ENCODE peak calls at places on chromosome 15, in eight cellular contexts. Z, X, F, O, L, K, N and S are unnamed samples.

GRCh38 chr15:89068325-89068784 is 19.9 kb upstream of the ABHD2 start:
- DNase-seq in Z (peak), X (no peak), F (no peak), O (peak), L (peak), K (peak), N (peak), S (no peak)

GRCh38 chr15:73493936-73494335 is 51.0 kb downstream of the REC114 start:
- DNase-seq in Z (no peak), X (no peak), F (no peak), O (no peak), L (no peak), K (no peak), N (no peak), S (no peak)

GRCh38 chr15:65344214-65344908 is 33.4 kb downstream of the IGDCC3 start:
- DNase-seq in Z (no peak), X (no peak), F (no peak), O (no peak), L (no peak), K (no peak), N (no peak), S (no peak)

GRCh38 chr15:76071816-76072215 is 12.0 kb downstream of the TMEM266 start:
- DNase-seq in Z (no peak), X (no peak), F (no peak), O (no peak), L (no peak), K (no peak), N (no peak), S (no peak)

GRCh38 chr15:74175271-74176191 is 2.0 kb downstream of the ISLR start:
- DNase-seq in Z (no peak), X (no peak), F (no peak), O (no peak), L (no peak), K (no peak), N (no peak), S (no peak)

GRCh38 chr15:75718326-75718725 is 5.7 kb upstream of the CSPG4 start:
- DNase-seq in Z (no peak), X (no peak), F (no peak), O (peak), L (no peak), K (peak), N (no peak), S (no peak)

GRCh38 chr15:77525907-77526581 is 105.4 kb downstream of the HMG20A start:
- DNase-seq in Z (peak), X (no peak), F (no peak), O (no peak), L (no peak), K (no peak), N (no peak), S (no peak)

GRCh38 chr15:35994861-35995260 is 448.9 kb upstream of the DPH6 start:
- DNase-seq in Z (no peak), X (no peak), F (no peak), O (no peak), L (no peak), K (no peak), N (no peak), S (no peak)

GRCh38 chr15:62390793-62391543 is 225.9 kb upstream of the C2CD4B start:
- DNase-seq in Z (peak), X (peak), F (peak), O (no peak), L (no peak), K (peak), N (no peak), S (no peak)

GRCh38 chr15:67462802-67463201 is 58.1 kb upstream of the C15orf61 start:
- DNase-seq in Z (no peak), X (no peak), F (no peak), O (no peak), L (no peak), K (no peak), N (no peak), S (no peak)

GRCh38 chr15:47796339-47796738 is 79.0 kb downstream of the SEMA6D start:
- DNase-seq in Z (no peak), X (no peak), F (no peak), O (no peak), L (no peak), K (no peak), N (no peak), S (no peak)

GRCh38 chr15:67433495-67434099 is 87.3 kb upstream of the C15orf61 start:
- DNase-seq in Z (no peak), X (no peak), F (no peak), O (peak), L (no peak), K (peak), N (peak), S (peak)

GRCh38 chr15:70835415-70835814 is 18.5 kb downstream of the LARP6 start:
- DNase-seq in Z (no peak), X (no peak), F (no peak), O (no peak), L (no peak), K (no peak), N (no peak), S (no peak)

GRCh38 chr15:50854594-50855490 is 53.6 kb upstream of the AP4E1 start:
- DNase-seq in Z (no peak), X (no peak), F (no peak), O (no peak), L (no peak), K (no peak), N (peak), S (peak)

GRCh38 chr15:37764733-37765191 is 169.7 kb upstream of the TMCO5A start:
- DNase-seq in Z (no peak), X (no peak), F (no peak), O (peak), L (no peak), K (peak), N (peak), S (no peak)